ENCODE peak calls at places on chromosomes 7 and 10, in six cellular contexts. One of them, this sample, is unnamed.

GRCh38 chr7:131106681-131107342 is 220.9 kb upstream of the MKLN1 start:
- DNase-seq in NCI-H345: peak; percentile 58
- DNase-seq in left colon: peak; percentile 56
- DNase-seq in GM19239: no peak
- DNase-seq in HEK293T: peak; percentile 39
- DNase-seq in lung: peak; percentile 45
- DNase-seq in this sample: no peak

GRCh38 chr10:118962159-118962863 is 67.2 kb upstream of the NANOS1 start:
- DNase-seq in NCI-H345: no peak
- DNase-seq in left colon: no peak
- DNase-seq in GM19239: no peak
- DNase-seq in HEK293T: no peak
- DNase-seq in lung: no peak
- DNase-seq in this sample: no peak

GRCh38 chr10:127405221-127405620 is 143.9 kb upstream of the NPS start:
- DNase-seq in NCI-H345: no peak
- DNase-seq in left colon: no peak
- DNase-seq in GM19239: no peak
- DNase-seq in HEK293T: no peak
- DNase-seq in lung: no peak
- DNase-seq in this sample: no peak

GRCh38 chr7:106094780-106095179 is 17.3 kb downstream of the SYPL1 start:
- DNase-seq in NCI-H345: no peak
- DNase-seq in left colon: no peak
- DNase-seq in GM19239: no peak
- DNase-seq in HEK293T: no peak
- DNase-seq in lung: no peak
- DNase-seq in this sample: no peak

GRCh38 chr7:53350241-53350640 is 314.8 kb downstream of the POM121L12 start:
- DNase-seq in NCI-H345: no peak
- DNase-seq in left colon: no peak
- DNase-seq in GM19239: no peak
- DNase-seq in HEK293T: peak; percentile 14
- DNase-seq in lung: no peak
- DNase-seq in this sample: no peak

GRCh38 chr7:29975564-29975963 is 14.0 kb downstream of the SCRN1 start:
- DNase-seq in NCI-H345: no peak
- DNase-seq in left colon: no peak
- DNase-seq in GM19239: no peak
- DNase-seq in HEK293T: no peak
- DNase-seq in lung: no peak
- DNase-seq in this sample: no peak

GRCh38 chr7:1197997-1198632 is 34.6 kb upstream of the UNCX start:
- DNase-seq in NCI-H345: no peak
- DNase-seq in left colon: no peak
- DNase-seq in GM19239: no peak
- DNase-seq in HEK293T: no peak
- DNase-seq in lung: no peak
- DNase-seq in this sample: no peak

GRCh38 chr7:65489260-65489767 is 115.7 kb downstream of the ZNF92 start:
- DNase-seq in NCI-H345: no peak
- DNase-seq in left colon: no peak
- DNase-seq in GM19239: no peak
- DNase-seq in HEK293T: no peak
- DNase-seq in lung: no peak
- DNase-seq in this sample: no peak

GRCh38 chr7:22444181-22444966 is 55.6 kb downstream of the STEAP1B start:
- DNase-seq in NCI-H345: peak; percentile 69
- DNase-seq in left colon: peak; percentile 75
- DNase-seq in GM19239: no peak
- DNase-seq in HEK293T: no peak
- DNase-seq in lung: peak; percentile 44
- DNase-seq in this sample: no peak

GRCh38 chr7:64686493-64687184 is 20.7 kb downstream of the ZNF107 start:
- DNase-seq in NCI-H345: no peak
- DNase-seq in left colon: no peak
- DNase-seq in GM19239: no peak
- DNase-seq in HEK293T: no peak
- DNase-seq in lung: no peak
- DNase-seq in this sample: no peak

GRCh38 chr10:46283945-46284285 is 2.9 kb upstream of the ANTXRL start:
- DNase-seq in NCI-H345: no peak
- DNase-seq in left colon: no peak
- DNase-seq in GM19239: no peak
- DNase-seq in HEK293T: no peak
- DNase-seq in lung: no peak
- DNase-seq in this sample: no peak

GRCh38 chr7:139172775-139173174 is 58.3 kb upstream of the UBN2 start:
- DNase-seq in NCI-H345: no peak
- DNase-seq in left colon: no peak
- DNase-seq in GM19239: no peak
- DNase-seq in HEK293T: no peak
- DNase-seq in lung: no peak
- DNase-seq in this sample: no peak

GRCh38 chr7:33379891-33380525 is 250.6 kb downstream of the BBS9 start:
- DNase-seq in NCI-H345: no peak
- DNase-seq in left colon: no peak
- DNase-seq in GM19239: no peak
- DNase-seq in HEK293T: no peak
- DNase-seq in lung: no peak
- DNase-seq in this sample: no peak

GRCh38 chr7:42580061-42580460 is 331.8 kb downstream of the C7orf25 start:
- DNase-seq in NCI-H345: no peak
- DNase-seq in left colon: no peak
- DNase-seq in GM19239: no peak
- DNase-seq in HEK293T: no peak
- DNase-seq in lung: no peak
- DNase-seq in this sample: no peak

GRCh38 chr7:102061981-102062390 is 224.7 kb upstream of the SH2B2 start:
- DNase-seq in NCI-H345: no peak
- DNase-seq in left colon: no peak
- DNase-seq in GM19239: peak; percentile 44
- DNase-seq in HEK293T: no peak
- DNase-seq in lung: peak; percentile 34
- DNase-seq in this sample: peak; percentile 72

GRCh38 chr7:77565917-77566316 is 28.8 kb downstream of the PTPN12 start:
- DNase-seq in NCI-H345: no peak
- DNase-seq in left colon: no peak
- DNase-seq in GM19239: no peak
- DNase-seq in HEK293T: no peak
- DNase-seq in lung: no peak
- DNase-seq in this sample: no peak

GRCh38 chr7:80232969-80233724 is 98.5 kb downstream of the GNAI1 start:
- DNase-seq in NCI-H345: no peak
- DNase-seq in left colon: no peak
- DNase-seq in GM19239: no peak
- DNase-seq in HEK293T: no peak
- DNase-seq in lung: no peak
- DNase-seq in this sample: no peak

This sample was measured in GM18507.